ENCODE peak calls at places on chromosome 5, in six cellular contexts. M is renal cortical epithelial cell, K is retinal pigment epithelial cell, Q is NCI-H1417, R is breast epithelium, N is left lung. P is an unnamed sample.

GRCh38 chr5:65199988-65200668 is 281.6 kb downstream of the ADAMTS6 start:
- DNase-seq in M (peak; percentile 56), K (no peak), Q (no peak), R (no peak), N (no peak), P (no peak)

GRCh38 chr5:56415356-56415765 is 182.2 kb upstream of the ANKRD55 start:
- DNase-seq in M (peak; percentile 16), K (peak; percentile 32), Q (no peak), R (no peak), N (peak; percentile 84), P (peak; percentile 26)

GRCh38 chr5:1334831-1335539 is 9.9 kb downstream of the CLPTM1L start:
- DNase-seq in M (no peak), K (no peak), Q (no peak), R (no peak), N (no peak), P (no peak)

GRCh38 chr5:148090780-148091221 is 27.0 kb downstream of the SPINK5 start:
- DNase-seq in M (no peak), K (peak; percentile 31), Q (peak; percentile 16), R (no peak), N (no peak), P (no peak)

GRCh38 chr5:135441919-135442318 is 5.2 kb downstream of the DCANP1 start:
- DNase-seq in M (no peak), K (no peak), Q (no peak), R (no peak), N (no peak), P (no peak)

GRCh38 chr5:113122053-113122452 is 145.5 kb downstream of the DCP2 start:
- DNase-seq in M (peak; percentile 15), K (no peak), Q (no peak), R (no peak), N (no peak), P (peak; percentile 73)

GRCh38 chr5:116534988-116535387 is 39.6 kb downstream of the SEMA6A start:
- DNase-seq in M (no peak), K (no peak), Q (no peak), R (no peak), N (no peak), P (no peak)

GRCh38 chr5:146675700-146676099 is 159.7 kb upstream of the GPR151 start:
- DNase-seq in M (peak; percentile 43), K (no peak), Q (peak; percentile 42), R (no peak), N (no peak), P (no peak)

GRCh38 chr5:124132843-124133242 is 613.6 kb downstream of the ZNF608 start:
- DNase-seq in M (no peak), K (no peak), Q (peak; percentile 2), R (peak; percentile 20), N (no peak), P (no peak)

GRCh38 chr5:139304391-139305324 is 11.1 kb downstream of the MATR3 start:
- DNase-seq in M (no peak), K (no peak), Q (no peak), R (no peak), N (no peak), P (no peak)

GRCh38 chr5:1641560-1642166 is 117.9 kb upstream of the LPCAT1 start:
- DNase-seq in M (peak; percentile 90), K (peak; percentile 68), Q (peak; percentile 95), R (peak; percentile 82), N (peak; percentile 80), P (peak; percentile 81)

GRCh38 chr5:110056580-110057114 is 366.9 kb downstream of the MAN2A1 start:
- DNase-seq in M (no peak), K (no peak), Q (no peak), R (no peak), N (no peak), P (no peak)

GRCh38 chr5:133854554-133854953 is 113.9 kb downstream of the C5orf15 start:
- DNase-seq in M (no peak), K (no peak), Q (no peak), R (no peak), N (no peak), P (no peak)

GRCh38 chr5:66358741-66359140 is 214.6 kb downstream of the SREK1 start:
- DNase-seq in M (no peak), K (no peak), Q (no peak), R (no peak), N (no peak), P (no peak)

GRCh38 chr5:10421841-10422691 is 19.6 kb upstream of the ROPN1L start:
- DNase-seq in M (no peak), K (no peak), Q (no peak), R (no peak), N (no peak), P (no peak)

GRCh38 chr5:133947431-133947841 is 21.0 kb downstream of the C5orf15 start:
- DNase-seq in M (peak; percentile 82), K (no peak), Q (no peak), R (no peak), N (no peak), P (no peak)

GRCh38 chr5:178318382-178318781 is 85.8 kb upstream of the PHYKPL start:
- DNase-seq in M (no peak), K (no peak), Q (no peak), R (no peak), N (peak; percentile 21), P (no peak)

GRCh38 chr5:96601811-96602244 is 60.3 kb upstream of the CAST start:
- DNase-seq in M (peak; percentile 69), K (no peak), Q (peak; percentile 86), R (peak; percentile 26), N (no peak), P (no peak)

GRCh38 chr5:165370772-165371171 is 1865.4 kb downstream of the MAT2B start:
- DNase-seq in M (no peak), K (no peak), Q (peak; percentile 1), R (no peak), N (no peak), P (no peak)

GRCh38 chr5:95966005-95966404 is 4.4 kb upstream of the ELL2 start:
- DNase-seq in M (no peak), K (no peak), Q (peak; percentile 53), R (no peak), N (no peak), P (no peak)

GRCh38 chr5:110031402-110032140 is 341.8 kb downstream of the MAN2A1 start:
- DNase-seq in M (no peak), K (no peak), Q (peak; percentile 11), R (no peak), N (no peak), P (no peak)

GRCh38 chr5:64612349-64612961 is 77.8 kb upstream of the SHISAL2B start:
- DNase-seq in M (peak; percentile 78), K (peak; percentile 34), Q (peak; percentile 78), R (no peak), N (no peak), P (peak; percentile 65)

GRCh38 chr5:132293066-132293991 is 865 bp upstream of the SLC22A4 start:
- DNase-seq in M (peak; percentile 68), K (peak; percentile 72), Q (peak; percentile 96), R (peak; percentile 81), N (peak; percentile 91), P (peak; percentile 73)

GRCh38 chr5:157025093-157025698 is 33.7 kb downstream of the HAVCR1 start:
- DNase-seq in M (no peak), K (no peak), Q (no peak), R (no peak), N (no peak), P (no peak)